ENCODE peak calls at places on chromosomes 16 and 17, in four cellular contexts. E is stomach, I is GM12891, Z is H1. G is an unnamed sample.
A peak's percentile ranks its signal among the peaks of the same experiment; 100 is the strongest.

GRCh38 chr17:214881-215331 is 33.5 kb upstream of the DOC2B start:
- DNase-seq in E (no peak), I (no peak), Z (no peak), G (no peak)

GRCh38 chr16:49492090-49492801 is 118.6 kb downstream of the C16orf78 start:
- DNase-seq in E (peak; percentile 44), I (peak; percentile 88), Z (peak; percentile 92), G (peak; percentile 35)

GRCh38 chr17:30378797-30379302 is at the start of gene CPD:
- DNase-seq in E (peak; percentile 99), I (peak; percentile 91), Z (peak; percentile 99), G (peak; percentile 99)

GRCh38 chr17:81888105-81888987 is 3.0 kb downstream of the ALYREF start:
- DNase-seq in E (no peak), I (no peak), Z (no peak), G (no peak)

GRCh38 chr16:6643083-6643686 is 689.5 kb upstream of the RBFOX1 start:
- DNase-seq in E (peak; percentile 47), I (no peak), Z (peak; percentile 83), G (peak; percentile 49)

GRCh38 chr17:7102421-7102820 is 12.2 kb downstream of the ASGR2 start:
- DNase-seq in E (no peak), I (no peak), Z (no peak), G (no peak)

GRCh38 chr17:41917192-41917591 is 1.6 kb downstream of the ACLY start:
- DNase-seq in E (no peak), I (no peak), Z (no peak), G (no peak)

GRCh38 chr16:35447010-35447558 is 1987.7 kb downstream of the TP53TG3F start:
- DNase-seq in E (no peak), I (no peak), Z (no peak), G (no peak)

GRCh38 chr17:35447494-35447893 is 1.1 kb downstream of the SLFN13 start:
- DNase-seq in E (no peak), I (no peak), Z (no peak), G (no peak)

GRCh38 chr17:46772879-46773620 is 45.4 kb downstream of the WNT3 start:
- DNase-seq in E (no peak), I (no peak), Z (peak; percentile 71), G (no peak)

GRCh38 chr16:998211-998610 is 16.6 kb downstream of the SOX8 start:
- DNase-seq in E (no peak), I (no peak), Z (no peak), G (no peak)

GRCh38 chr17:12857592-12857991 is 68.3 kb downstream of the ARHGAP44 start:
- DNase-seq in E (no peak), I (no peak), Z (no peak), G (no peak)

GRCh38 chr17:4358154-4358553 is 8.3 kb downstream of the UBE2G1 start:
- DNase-seq in E (no peak), I (no peak), Z (no peak), G (no peak)

DNA sequence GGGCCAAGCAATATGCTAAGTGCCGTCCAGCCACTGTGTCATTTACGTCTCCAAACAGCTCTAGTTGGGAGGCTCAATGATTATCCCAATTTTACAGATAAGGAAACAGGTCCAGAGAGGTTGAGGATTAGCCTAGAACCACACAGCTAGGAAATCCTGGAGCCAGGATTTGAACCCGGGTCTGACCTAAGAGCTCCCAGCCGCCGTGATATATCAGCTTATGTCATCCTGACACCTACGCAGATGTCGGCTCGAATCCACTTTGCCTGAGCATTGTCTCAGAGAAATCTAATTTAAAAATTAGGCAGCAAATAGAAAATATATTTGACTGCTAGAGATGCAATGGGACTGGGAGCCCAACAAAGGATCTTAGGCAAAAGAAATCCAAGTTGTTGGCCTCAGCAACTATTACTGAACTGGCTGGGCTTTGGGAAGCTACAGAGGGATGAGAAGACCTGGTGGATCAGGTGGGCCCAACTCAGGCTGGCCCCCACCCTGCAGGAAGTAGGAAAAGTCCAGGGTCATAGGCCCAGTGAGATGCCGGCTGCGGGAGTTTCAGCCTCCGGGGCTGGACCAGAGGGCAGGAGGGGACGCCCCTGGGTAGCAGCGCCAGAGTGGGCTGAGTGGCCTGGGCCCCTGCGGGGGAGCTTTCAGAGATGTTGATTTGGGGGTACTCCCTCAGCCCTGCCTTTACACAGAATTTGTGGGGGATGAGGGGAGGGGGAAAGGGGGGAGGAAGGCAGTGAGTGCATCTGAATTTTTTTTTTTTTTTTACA is 35.1 kb upstream of the IL21R start:
- DNase-seq in E (no peak), I (no peak), Z (no peak), G (no peak)
- TF ChIP-seq POLR2AphosphoS5 in E (no peak), I (no peak), Z (no peak), G (no peak)

GRCh38 chr16:17276610-17277009 is 194.2 kb downstream of the XYLT1 start:
- DNase-seq in E (no peak), I (no peak), Z (no peak), G (no peak)
- TF ChIP-seq POLR2AphosphoS5 in E (no peak), I (no peak), Z (no peak), G (no peak)

GRCh38 chr16:30122621-30123160 is 329 bp downstream of the MAPK3 start:
- DNase-seq in E (no peak), I (no peak), Z (no peak), G (no peak)
- TF ChIP-seq POLR2AphosphoS5 in E (no peak), I (no peak), Z (no peak), G (no peak)

GRCh38 chr17:38511126-38512108 is 83.2 kb downstream of the ARHGAP23 start:
- DNase-seq in E (no peak), I (no peak), Z (no peak), G (no peak)
- TF ChIP-seq POLR2AphosphoS5 in E (no peak), I (no peak), Z (peak; percentile 83), G (no peak)

DNA sequence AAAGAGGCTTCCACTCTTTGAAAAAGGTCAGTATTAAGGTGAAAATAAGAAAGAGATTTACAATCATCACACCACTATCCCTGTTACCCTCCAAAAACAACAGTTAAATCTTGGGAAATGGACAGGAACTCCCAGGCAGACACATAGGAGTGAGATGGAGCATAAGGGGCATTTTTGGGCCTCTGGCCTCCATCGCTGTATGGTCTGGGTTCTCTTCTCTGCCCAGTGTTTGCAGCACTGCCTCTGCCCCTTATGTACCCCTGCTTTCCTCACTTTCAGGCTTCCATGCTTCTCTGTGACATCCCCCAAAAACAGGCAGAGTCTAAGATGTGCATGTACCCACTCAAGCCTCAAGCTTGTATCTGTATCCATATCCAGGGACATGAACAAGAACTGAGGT is 630 bp upstream of the HOXB2 start:
- DNase-seq in E (no peak), I (no peak), Z (no peak), G (no peak)
- TF ChIP-seq POLR2AphosphoS5 in E (no peak), I (no peak), Z (no peak), G (no peak)

GRCh38 chr17:50681260-50682200 is 26.2 kb downstream of the ANKRD40 start:
- DNase-seq in E (no peak), I (no peak), Z (no peak), G (no peak)
- TF ChIP-seq POLR2AphosphoS5 in E (peak; percentile 37), I (no peak), Z (no peak), G (no peak)

DNA sequence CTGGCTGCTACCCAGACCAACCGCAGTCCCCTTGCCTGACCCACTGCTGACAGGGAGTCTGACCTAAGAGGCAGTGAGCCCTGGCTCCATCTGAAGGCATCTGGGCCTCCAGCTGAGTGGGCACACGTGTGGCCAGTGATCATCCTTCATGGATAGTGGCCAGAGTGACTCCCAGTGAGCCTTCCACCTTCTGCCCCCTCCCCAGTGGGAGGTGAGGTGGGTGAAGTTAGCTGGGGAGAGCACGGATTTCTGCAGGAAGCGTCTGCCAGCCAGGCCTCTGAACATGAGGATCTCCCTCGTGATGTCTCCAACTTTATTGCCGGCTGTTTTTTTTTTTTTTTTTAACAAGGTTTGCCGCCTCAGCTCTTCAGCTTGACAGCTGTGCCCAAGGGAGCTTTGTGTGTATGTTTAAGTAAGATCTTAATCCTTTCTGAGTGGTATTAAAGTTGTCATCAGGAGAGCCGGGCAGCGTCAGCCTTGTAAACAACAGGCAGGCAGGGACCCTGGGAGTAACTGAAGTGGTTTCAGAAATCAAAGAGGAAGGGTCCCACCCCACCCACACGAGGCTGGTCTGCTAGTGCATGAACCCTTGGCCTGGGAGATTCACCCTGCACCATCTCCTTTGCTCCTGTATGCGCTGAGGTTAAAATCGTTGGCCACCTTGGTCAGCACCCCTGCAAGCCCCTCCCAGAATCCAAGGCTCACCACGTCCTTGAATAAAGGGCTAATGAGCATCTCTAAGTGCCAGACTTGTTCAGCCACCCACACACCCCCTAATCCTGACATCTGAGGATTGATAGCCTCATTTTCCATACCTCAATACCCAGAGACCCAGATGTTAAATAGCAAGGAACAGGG is 33.3 kb downstream of the RHBDL3 start:
- DNase-seq in E (no peak), I (no peak), Z (no peak), G (no peak)
- TF ChIP-seq POLR2AphosphoS5 in E (no peak), I (no peak), Z (no peak), G (no peak)

G was measured in transverse colon.